ENCODE peak calls at places on chromosomes 6 and 20, in eight cellular contexts. A is prostate gland, M is GM06990, V is upper lobe of left lung, Q is neural progenitor cell, N is left ventricle myocardium inferior, R is heart left ventricle, L is psoas muscle. T is an unnamed sample.

GRCh38 chr6:63816401-63816975 is 180.9 kb downstream of the PHF3 start:
- DNase-seq in L (no peak), R (no peak), M (no peak), A (no peak), N (no peak), Q (no peak), V (no peak), T (no peak)

GRCh38 chr6:133568970-133569889 is 319.7 kb upstream of the TCF21 start:
- DNase-seq in L (peak; percentile 16), M (no peak), Q (peak; percentile 75), R (peak; percentile 26), A (no peak), V (no peak), N (no peak), T (no peak)

GRCh38 chr20:59577037-59577808 is 27.1 kb upstream of the PHACTR3 start:
- DNase-seq in N (no peak), R (no peak), Q (peak; percentile 27), M (no peak), L (no peak), A (no peak), V (peak; percentile 78), T (no peak)

GRCh38 chr20:61096463-61096862 is 155.6 kb upstream of the CDH4 start:
- DNase-seq in V (no peak), L (no peak), Q (no peak), R (no peak), A (no peak), M (no peak), N (no peak), T (no peak)

GRCh38 chr20:23668477-23668951 is 20.3 kb downstream of the CST4 start:
- DNase-seq in R (peak; percentile 46), N (no peak), V (no peak), L (no peak), A (peak; percentile 51), M (no peak), Q (peak; percentile 72), T (no peak)

GRCh38 chr6:30881392-30881986 is 2.8 kb upstream of the DDR1 start:
- DNase-seq in A (no peak), V (no peak), Q (peak; percentile 15), N (no peak), L (no peak), M (no peak), R (no peak), T (no peak)

GRCh38 chr20:51529758-51530157 is 12.8 kb downstream of the NFATC2 start:
- DNase-seq in M (no peak), V (no peak), R (no peak), Q (no peak), L (no peak), A (no peak), N (no peak), T (no peak)

GRCh38 chr6:112010328-112010727 is 43.6 kb upstream of the CCN6 start:
- DNase-seq in N (no peak), M (no peak), Q (no peak), R (no peak), A (no peak), V (no peak), L (no peak), T (no peak)

GRCh38 chr6:126071000-126071647 is 84.8 kb downstream of the TRMT11 start:
- DNase-seq in R (no peak), V (no peak), Q (no peak), N (no peak), M (no peak), L (no peak), A (no peak), T (no peak)

GRCh38 chr20:6651016-6651415 is 116.5 kb upstream of the BMP2 start:
- DNase-seq in V (no peak), Q (no peak), R (no peak), M (no peak), L (peak; percentile 69), A (no peak), N (no peak), T (no peak)

GRCh38 chr6:142398353-142398752 is 96.5 kb downstream of the ADGRG6 start:
- DNase-seq in A (no peak), L (no peak), N (no peak), Q (no peak), V (no peak), R (no peak), M (no peak), T (no peak)

GRCh38 chr20:62219992-62220665 is at the start of gene HRH3:
- DNase-seq in M (no peak), N (no peak), R (no peak), V (peak; percentile 91), L (peak; percentile 49), A (no peak), Q (peak; percentile 95), T (peak; percentile 54)

GRCh38 chr20:25246182-25246943 is 1.5 kb upstream of the PYGB start:
- DNase-seq in N (no peak), Q (no peak), R (no peak), A (no peak), M (no peak), V (no peak), L (no peak), T (no peak)

GRCh38 chr20:13342469-13343242 is 121.6 kb downstream of the ISM1 start:
- DNase-seq in A (no peak), L (no peak), Q (no peak), R (no peak), N (no peak), V (peak; percentile 54), M (no peak), T (no peak)

GRCh38 chr20:13338999-13339411 is 117.9 kb downstream of the ISM1 start:
- DNase-seq in N (no peak), V (no peak), R (no peak), M (no peak), L (no peak), A (no peak), Q (no peak), T (no peak)

GRCh38 chr20:13338097-13338661 is 117.1 kb downstream of the ISM1 start:
- DNase-seq in L (no peak), Q (no peak), N (no peak), A (no peak), M (no peak), V (no peak), R (no peak), T (no peak)

GRCh38 chr20:13341737-13342393 is 120.8 kb downstream of the ISM1 start:
- DNase-seq in L (no peak), V (no peak), R (no peak), Q (no peak), N (no peak), A (no peak), M (no peak), T (no peak)

DNA sequence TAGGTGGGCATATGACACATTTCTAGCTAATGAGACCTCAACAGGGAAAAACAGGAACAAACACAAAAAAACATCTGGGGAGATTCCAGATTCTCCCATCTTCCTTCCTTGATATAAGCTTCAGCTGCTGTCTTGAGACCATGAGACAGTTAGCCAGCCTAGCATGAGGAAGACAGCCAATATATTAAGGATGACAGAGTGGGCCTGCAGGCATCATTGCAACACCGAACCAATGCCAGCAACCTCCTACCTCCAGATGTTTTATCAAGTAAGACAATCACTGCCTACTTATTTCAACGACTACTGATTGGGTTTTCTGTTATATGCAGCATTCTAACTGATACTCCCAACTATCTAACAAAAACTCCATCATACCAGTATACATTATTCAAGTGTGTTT is 119.0 kb downstream of the ISM1 start:
- DNase-seq in V (no peak), M (no peak), A (no peak), Q (no peak), L (no peak), N (no peak), R (no peak), T (no peak)
- TF ChIP-seq CTCF in V (no peak), M (no peak), A (no peak), Q (no peak), L (no peak), N (no peak), R (no peak), T (no peak)

DNA sequence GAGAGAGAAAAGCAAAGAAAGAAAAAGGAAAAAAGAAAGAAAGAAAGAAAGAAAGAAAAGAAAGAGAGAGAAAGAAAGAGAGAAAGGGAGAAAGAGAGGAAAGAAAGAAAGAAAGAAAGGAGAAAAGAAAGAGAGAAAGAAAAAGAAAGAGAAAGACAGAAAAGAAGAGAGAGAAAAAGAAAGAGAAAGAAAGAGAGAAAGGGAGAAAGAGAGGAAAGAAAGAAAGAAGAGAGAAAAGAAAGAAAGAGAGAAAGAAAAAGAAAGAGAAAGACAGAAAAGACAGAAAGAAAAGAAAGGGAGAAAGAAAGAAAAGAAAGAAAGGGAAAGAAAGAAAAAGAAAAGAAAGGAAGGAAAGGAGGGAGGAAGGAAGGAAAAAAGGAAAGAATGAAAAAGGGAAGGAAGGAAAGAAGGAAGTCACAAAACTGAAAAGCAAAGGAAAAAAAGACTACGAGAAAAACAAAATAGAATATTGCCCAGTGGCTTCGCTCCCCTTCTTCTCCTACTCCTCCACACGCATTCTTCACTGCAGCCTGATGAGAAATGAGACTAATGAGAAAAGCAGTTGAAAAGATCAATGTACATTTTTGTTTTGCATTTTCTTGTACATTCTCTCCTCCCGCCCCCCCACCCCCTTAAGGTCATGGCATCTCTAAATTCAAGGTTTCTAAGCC is 170.0 kb downstream of the SOD2 start:
- DNase-seq in V (no peak), A (no peak), Q (no peak), R (no peak), L (no peak), N (no peak), M (no peak), T (no peak)
- TF ChIP-seq CTCF in V (no peak), A (no peak), Q (no peak), R (no peak), L (no peak), N (no peak), M (no peak), T (no peak)

GRCh38 chr6:70210462-70210861 is 92.4 kb downstream of the COL9A1 start:
- DNase-seq in V (no peak), M (no peak), N (no peak), L (no peak), R (no peak), Q (no peak), A (no peak), T (no peak)
- TF ChIP-seq CTCF in V (no peak), M (peak; percentile 35), N (peak; percentile 37), L (peak; percentile 17), R (no peak), Q (peak; percentile 53), A (no peak), T (no peak)

GRCh38 chr6:149859368-149859767 is 4.8 kb downstream of the LRP11 start:
- DNase-seq in R (no peak), L (no peak), V (no peak), M (no peak), N (no peak), A (no peak), Q (no peak), T (no peak)

GRCh38 chr6:149860513-149860833 is 3.7 kb downstream of the LRP11 start:
- DNase-seq in M (no peak), Q (no peak), L (no peak), A (no peak), N (no peak), V (no peak), R (no peak), T (no peak)

GRCh38 chr6:149861603-149862423 is 2.3 kb downstream of the LRP11 start:
- DNase-seq in V (no peak), Q (no peak), A (no peak), R (no peak), N (no peak), L (no peak), M (no peak), T (no peak)

GRCh38 chr6:149859938-149860337 is 4.2 kb downstream of the LRP11 start:
- DNase-seq in M (no peak), Q (no peak), A (no peak), R (no peak), L (no peak), V (no peak), N (no peak), T (no peak)

GRCh38 chr6:149860834-149861602 is 3.1 kb downstream of the LRP11 start:
- DNase-seq in M (no peak), L (no peak), N (no peak), V (no peak), R (no peak), A (no peak), Q (peak; percentile 34), T (no peak)
- TF ChIP-seq CTCF in M (no peak), L (no peak), N (no peak), V (no peak), R (no peak), A (no peak), Q (no peak), T (no peak)